ENCODE peak calls at places on chromosomes 4 and X, in ten cellular contexts. D is stimulated activated CD8-positive, alpha-beta memory T cell treated with anti-CD3 and anti-CD28 coated beads, Interleukin-15, amount 100 ng/mL, for 24 hours; X is uterus; V is Panc1; B is omental fat pad; F is right atrium auricular region; A is pancreas; J is stomach; Y is pons; T is activated T-helper 1 cell treated with anti-CD3 and anti-CD28 coated beads, Interleukin-2, amount 50 U/mL, for 16 hours. H is an unnamed sample.

GRCh38 chr4:3613980-3614730 is 81.9 kb upstream of the LRPAP1 start:
- DNase-seq in A (peak; percentile 76), V (no peak), D (no peak), X (no peak), T (no peak), J (no peak), B (no peak), Y (no peak), F (no peak), H (no peak)

GRCh38 chr4:81786063-81786763 is 314.5 kb upstream of the RASGEF1B start:
- DNase-seq in D (no peak), F (no peak), T (no peak), J (no peak), B (no peak), X (no peak), V (no peak), Y (peak; percentile 55), A (no peak), H (no peak)

GRCh38 chr4:107473126-107473525 is 246.9 kb downstream of the PAPSS1 start:
- DNase-seq in V (no peak), T (no peak), J (no peak), F (no peak), A (no peak), B (no peak), X (no peak), Y (no peak), D (no peak), H (no peak)

GRCh38 chr4:41219421-41219950 is 5.1 kb upstream of the APBB2 start:
- DNase-seq in V (no peak), A (no peak), Y (no peak), B (no peak), T (no peak), X (no peak), J (no peak), D (no peak), F (no peak), H (no peak)

GRCh38 chr4:87498446-87498900 is 30.7 kb downstream of the SPARCL1 start:
- DNase-seq in T (no peak), X (no peak), B (no peak), Y (no peak), V (no peak), J (no peak), F (no peak), D (no peak), A (no peak), H (no peak)

GRCh38 chrX:75229774-75230173 is 44.1 kb upstream of the UPRT start:
- DNase-seq in J (no peak), A (no peak), Y (no peak), F (no peak), D (no peak), T (no peak), B (no peak), V (no peak), X (no peak), H (no peak)

GRCh38 chr4:186326391-186326790 is 60.4 kb downstream of the F11 start:
- DNase-seq in V (no peak), T (no peak), B (no peak), D (no peak), J (no peak), A (no peak), Y (no peak), X (no peak), F (no peak), H (no peak)

GRCh38 chrX:121598356-121598755 is 550.9 kb downstream of the GLUD2 start:
- DNase-seq in F (no peak), V (no peak), A (no peak), T (no peak), B (no peak), D (no peak), X (no peak), J (no peak), Y (no peak), H (no peak)

GRCh38 chr4:76704133-76704881 is 193.6 kb downstream of the SOWAHB start:
- DNase-seq in V (no peak), X (no peak), A (peak; percentile 53), F (no peak), T (no peak), J (peak; percentile 70), Y (no peak), D (no peak), B (no peak), H (no peak)

GRCh38 chr4:90219822-90220221 is 92.6 kb downstream of the CCSER1 start:
- DNase-seq in Y (no peak), A (no peak), B (no peak), J (no peak), V (no peak), X (no peak), F (no peak), D (no peak), T (no peak), H (no peak)

GRCh38 chrX:103467156-103467555 is 52.1 kb downstream of the RAB40A start:
- DNase-seq in B (no peak), J (no peak), D (no peak), A (no peak), F (no peak), V (no peak), Y (no peak), T (no peak), X (no peak), H (no peak)

GRCh38 chr4:138977525-138977924 is 38.1 kb upstream of the NOCT start:
- DNase-seq in A (no peak), D (no peak), T (no peak), V (no peak), X (no peak), F (no peak), Y (no peak), J (no peak), B (no peak), H (no peak)

GRCh38 chr4:181008164-181008563 is 1235.0 kb upstream of the TENM3 start:
- DNase-seq in X (no peak), Y (no peak), D (no peak), J (no peak), B (no peak), V (no peak), A (no peak), F (no peak), T (no peak), H (peak; percentile 87)

GRCh38 chr4:32462944-32463343 is 1742.8 kb downstream of the PCDH7 start:
- DNase-seq in F (no peak), B (no peak), T (no peak), X (no peak), Y (no peak), A (no peak), D (no peak), J (no peak), V (no peak), H (no peak)

GRCh38 chr4:139316733-139317132 is 14.5 kb upstream of the NDUFC1 start:
- DNase-seq in F (no peak), B (no peak), T (no peak), X (no peak), A (no peak), V (no peak), Y (no peak), J (no peak), D (no peak), H (no peak)

GRCh38 chr4:37699874-37700481 is 13.8 kb upstream of the RELL1 start:
- DNase-seq in D (no peak), A (no peak), J (no peak), V (no peak), T (no peak), X (no peak), F (no peak), Y (no peak), B (no peak), H (no peak)

GRCh38 chrX:57678686-57679428 is 1.2 kb downstream of the NLRP2B start:
- DNase-seq in V (no peak), B (no peak), A (no peak), T (no peak), D (no peak), X (no peak), Y (no peak), F (no peak), J (no peak), H (no peak)

GRCh38 chrX:2311483-2311882 is 189.3 kb downstream of the DHRSX start:
- DNase-seq in V (no peak), X (no peak), Y (no peak), A (no peak), D (no peak), F (no peak), J (no peak), T (no peak), B (no peak), H (no peak)

GRCh38 chrX:19673334-19674040 is 158.2 kb upstream of the MAP3K15 start:
- DNase-seq in A (peak; percentile 15), V (no peak), D (no peak), X (peak; percentile 75), F (peak; percentile 80), J (peak; percentile 49), T (no peak), Y (no peak), B (peak; percentile 37), H (peak; percentile 69)

GRCh38 chr4:151743128-151743854 is 17.5 kb downstream of the GATB start:
- DNase-seq in F (no peak), A (no peak), B (no peak), D (no peak), X (no peak), V (no peak), T (no peak), J (no peak), Y (no peak), H (peak; percentile 43)

GRCh38 chr4:81196126-81196650 is 18.8 kb downstream of the PRKG2 start:
- DNase-seq in F (no peak), D (no peak), A (no peak), B (no peak), Y (no peak), J (no peak), T (no peak), X (no peak), V (no peak), H (no peak)

GRCh38 chr4:81337211-81337610 is 122.2 kb upstream of the PRKG2 start:
- DNase-seq in A (no peak), T (no peak), B (no peak), Y (no peak), F (no peak), V (no peak), J (no peak), X (no peak), D (no peak), H (no peak)

GRCh38 chr4:185470503-185471195 is 884 bp downstream of the CCDC110 start:
- DNase-seq in X (peak; percentile 69), D (no peak), F (peak; percentile 67), V (no peak), B (peak; percentile 38), A (peak; percentile 91), J (peak; percentile 76), T (no peak), Y (peak; percentile 69), H (no peak)

GRCh38 chr4:81142744-81143143 is 72.3 kb downstream of the PRKG2 start:
- DNase-seq in V (no peak), T (no peak), X (peak; percentile 20), J (no peak), F (no peak), A (no peak), D (no peak), Y (no peak), B (no peak), H (no peak)

GRCh38 chr4:99324978-99325377 is 3.8 kb upstream of the ADH1B start:
- DNase-seq in Y (peak; percentile 19), V (no peak), A (peak; percentile 37), J (peak; percentile 33), X (peak; percentile 90), B (no peak), F (peak; percentile 80), D (no peak), T (no peak), H (no peak)

GRCh38 chr4:141540643-141541042 is 95.7 kb upstream of the IL15 start:
- DNase-seq in J (no peak), A (no peak), V (no peak), Y (no peak), B (no peak), F (no peak), X (no peak), D (no peak), T (no peak), H (no peak)

GRCh38 chr4:94352996-94353395 is 10.4 kb upstream of the HPGDS start:
- DNase-seq in D (no peak), T (no peak), Y (no peak), J (no peak), A (no peak), B (no peak), V (no peak), X (no peak), F (no peak), H (no peak)

GRCh38 chrX:8179653-8180052 is 8.6 kb upstream of the VCX2 start:
- DNase-seq in V (no peak), T (no peak), J (no peak), A (no peak), Y (peak; percentile 3), D (no peak), B (no peak), X (no peak), F (no peak), H (no peak)